ENCODE peak calls at places on chromosomes 13 and 19, in ten cellular contexts. J is cerebellar nuclear complex; F is activated CD4-positive, CD25-positive, alpha-beta regulatory T cell treated with anti-CD3 and anti-CD28 coated beads, Interleukin-2, amount 50 U/mL, for 72 hours; G is T-helper 1 cell; I is NCI-H1417; V is substantia nigra; M is progenitor cell of endocrine pancreas; L is HS-27A; X is breast epithelium; A is activated naive CD4-positive, alpha-beta T cell treated with anti-CD3 and anti-CD28 coated beads, Interleukin-2, amount 50 U/mL, for 16 hours. E is an unnamed sample.

GRCh38 chr19:46296722-46297431 is at the start of gene HIF3A:
- DNase-seq in J (no peak), G (no peak), X (no peak), I (no peak), A (no peak), L (no peak), F (no peak), V (peak; percentile 53), M (peak; percentile 82), E (no peak)

GRCh38 chr13:35140321-35140720 is 198.3 kb downstream of the NBEA start:
- DNase-seq in J (no peak), L (no peak), F (no peak), V (no peak), A (no peak), M (no peak), G (no peak), I (no peak), X (no peak), E (no peak)

GRCh38 chr13:30313307-30313706 is 6.0 kb upstream of the KATNAL1 start:
- DNase-seq in A (no peak), M (no peak), X (no peak), G (no peak), J (no peak), V (no peak), F (no peak), I (no peak), L (no peak), E (no peak)

GRCh38 chr13:46556380-46556779 is 3.4 kb downstream of the LRCH1 start:
- DNase-seq in V (no peak), J (no peak), X (no peak), I (no peak), M (no peak), G (no peak), F (no peak), L (no peak), A (no peak), E (no peak)

GRCh38 chr19:17720487-17720839 is 1.2 kb downstream of the MAP1S start:
- DNase-seq in F (no peak), J (no peak), X (no peak), V (no peak), L (no peak), M (no peak), G (no peak), A (no peak), I (no peak), E (no peak)

GRCh38 chr19:51040151-51040550 is 5.3 kb upstream of the KLK12 start:
- DNase-seq in F (no peak), M (no peak), L (no peak), G (no peak), J (no peak), I (no peak), A (no peak), V (no peak), X (no peak), E (no peak)

GRCh38 chr13:59879281-59879680 is 284.4 kb downstream of the DIAPH3 start:
- DNase-seq in X (no peak), A (no peak), J (no peak), F (no peak), L (no peak), V (no peak), I (peak; percentile 78), G (no peak), M (no peak), E (no peak)

GRCh38 chr19:32830231-32831014 is 39.1 kb downstream of the SLC7A9 start:
- DNase-seq in X (no peak), A (no peak), G (no peak), F (no peak), M (no peak), J (no peak), V (no peak), I (no peak), L (peak; percentile 98), E (no peak)

GRCh38 chr19:23054456-23054855 is 51.5 kb upstream of the ZNF728 start:
- DNase-seq in V (no peak), F (no peak), M (no peak), G (no peak), J (no peak), L (no peak), A (no peak), I (no peak), X (no peak), E (no peak)

GRCh38 chr19:43781630-43782310 is 997 bp upstream of the KCNN4 start:
- DNase-seq in F (peak; percentile 36), A (no peak), M (no peak), V (no peak), G (no peak), X (no peak), I (no peak), L (no peak), J (no peak), E (no peak)

GRCh38 chr13:110070511-110071120 is 236.3 kb downstream of the COL4A1 start:
- DNase-seq in A (no peak), G (no peak), V (no peak), M (no peak), X (no peak), J (no peak), L (no peak), I (no peak), F (no peak), E (no peak)

GRCh38 chr13:77466757-77467156 is 68.7 kb upstream of the SCEL start:
- DNase-seq in L (no peak), M (no peak), J (no peak), A (no peak), V (no peak), F (no peak), X (no peak), G (no peak), I (no peak), E (no peak)

GRCh38 chr13:30735025-30735967 is at the start of gene ALOX5AP:
- DNase-seq in V (no peak), J (no peak), F (no peak), G (no peak), A (peak; percentile 22), X (no peak), M (no peak), L (no peak), I (no peak), E (no peak)

GRCh38 chr19:10006335-10006708 is 4.0 kb downstream of the COL5A3 start:
- DNase-seq in X (no peak), L (no peak), A (no peak), I (no peak), J (no peak), F (no peak), G (no peak), V (no peak), M (no peak), E (no peak)

GRCh38 chr19:51380379-51380778 is 7.4 kb downstream of the LIM2 start:
- DNase-seq in L (no peak), G (no peak), J (no peak), X (peak; percentile 42), A (no peak), I (no peak), V (no peak), M (no peak), F (no peak), E (no peak)

GRCh38 chr13:92769064-92769463 is 457.5 kb upstream of the GPC6 start:
- DNase-seq in L (no peak), G (no peak), M (no peak), F (no peak), A (no peak), X (no peak), V (no peak), I (no peak), J (no peak), E (no peak)

GRCh38 chr19:14367016-14367415 is 14.2 kb upstream of the ADGRE5 start:
- DNase-seq in M (no peak), G (no peak), X (no peak), A (no peak), F (no peak), V (no peak), I (no peak), J (no peak), L (no peak), E (no peak)

GRCh38 chr13:108276060-108276459 is 6.5 kb downstream of the TNFSF13B start:
- DNase-seq in I (no peak), V (no peak), M (no peak), G (no peak), A (no peak), F (no peak), L (no peak), J (no peak), X (no peak), E (no peak)

GRCh38 chr13:94656766-94657165 is 55.1 kb downstream of the GPR180 start:
- DNase-seq in G (no peak), F (no peak), M (no peak), X (no peak), A (no peak), L (peak; percentile 17), V (no peak), I (no peak), J (no peak), E (peak; percentile 35)

GRCh38 chr13:111210488-111210887 is 95.4 kb downstream of the ARHGEF7 start:
- DNase-seq in L (peak; percentile 53), V (peak; percentile 60), J (no peak), I (no peak), F (no peak), X (no peak), A (no peak), G (no peak), M (no peak), E (no peak)

E was measured in A549.